ENCODE peak calls at places on chromosomes 5 and 9, in nine cellular contexts. F is memory B cell; J is NCI-H345; P is HTR-8/SVneo; X is activated T-helper 1 cell treated with Interleukin-2 at 50 U/mL for 16 hours; R is left cardiac atrium; Z is activated T-cell treated with anti-CD3 and anti-CD28 coated beads, Interleukin-2, amount 50 U/mL, for 24 hours; G is glomerular endothelial cell; L is hippocampal formation. T is an unnamed sample.

GRCh38 chr9:100087218-100087617 is 11.6 kb downstream of the ERP44 start:
- DNase-seq in F (no peak), J (no peak), P (no peak), X (no peak), R (no peak), Z (no peak), G (no peak), L (no peak), T (no peak)

GRCh38 chr5:78360674-78361225 is 333 bp downstream of the SCAMP1 start:
- DNase-seq in F (peak), J (peak), P (peak), X (peak), R (peak), Z (peak), G (no peak), L (no peak), T (peak)

GRCh38 chr5:137412136-137412535 is 87.0 kb downstream of the SPOCK1 start:
- DNase-seq in F (no peak), J (no peak), P (no peak), X (no peak), R (no peak), Z (no peak), G (no peak), L (no peak), T (no peak)

GRCh38 chr9:92066131-92066530 is 49.1 kb downstream of the SPTLC1 start:
- DNase-seq in F (no peak), J (no peak), P (no peak), X (no peak), R (no peak), Z (no peak), G (no peak), L (no peak), T (no peak)

GRCh38 chr5:126002222-126002897 is 420.8 kb upstream of the GRAMD2B start:
- DNase-seq in F (no peak), J (no peak), P (no peak), X (no peak), R (peak), Z (no peak), G (no peak), L (peak), T (peak)

GRCh38 chr5:93164690-93165089 is 416.3 kb downstream of the NR2F1-AS1 start:
- DNase-seq in F (no peak), J (no peak), P (peak), X (no peak), R (no peak), Z (no peak), G (no peak), L (no peak), T (no peak)

GRCh38 chr9:116156621-116157314 is 3.2 kb downstream of the PAPPA start:
- DNase-seq in F (no peak), J (peak), P (no peak), X (no peak), R (peak), Z (no peak), G (no peak), L (no peak), T (peak)

GRCh38 chr5:157259699-157260098 is 6.2 kb upstream of the CYFIP2 start:
- DNase-seq in F (no peak), J (no peak), P (no peak), X (no peak), R (no peak), Z (no peak), G (no peak), L (no peak), T (no peak)

GRCh38 chr5:3888290-3888689 is 292.7 kb downstream of the IRX1 start:
- DNase-seq in F (no peak), J (no peak), P (no peak), X (no peak), R (no peak), Z (no peak), G (no peak), L (no peak), T (no peak)

GRCh38 chr5:152560508-152561137 is 155.5 kb upstream of the NMUR2 start:
- DNase-seq in F (peak), J (peak), P (peak), X (no peak), R (peak), Z (peak), G (peak), L (peak), T (peak)

GRCh38 chr5:171695804-171696203 is 89.8 kb upstream of the SMIM23 start:
- DNase-seq in F (no peak), J (no peak), P (no peak), X (no peak), R (no peak), Z (no peak), G (no peak), L (no peak), T (no peak)

GRCh38 chr5:172740483-172741205 is 30.4 kb downstream of the DUSP1 start:
- DNase-seq in F (no peak), J (no peak), P (peak), X (no peak), R (peak), Z (no peak), G (no peak), L (no peak), T (peak)

GRCh38 chr5:179328291-179328690 is 17.0 kb downstream of the ADAMTS2 start:
- DNase-seq in F (no peak), J (no peak), P (no peak), X (no peak), R (peak), Z (no peak), G (no peak), L (no peak), T (no peak)

GRCh38 chr5:142926549-142926948 is 156.4 kb downstream of the ARHGAP26 start:
- DNase-seq in F (no peak), J (no peak), P (no peak), X (no peak), R (no peak), Z (no peak), G (no peak), L (no peak), T (no peak)

GRCh38 chr5:72141440-72142271 is 34.4 kb downstream of the MAP1B start:
- DNase-seq in F (no peak), J (no peak), P (peak), X (no peak), R (no peak), Z (no peak), G (peak), L (no peak), T (no peak)

GRCh38 chr9:36939655-36940578 is 94.2 kb downstream of the PAX5 start:
- DNase-seq in F (no peak), J (no peak), P (no peak), X (no peak), R (no peak), Z (no peak), G (no peak), L (no peak), T (no peak)

GRCh38 chr5:14075937-14076336 is 67.2 kb upstream of the TRIO start:
- DNase-seq in F (no peak), J (no peak), P (no peak), X (no peak), R (no peak), Z (no peak), G (no peak), L (no peak), T (no peak)

GRCh38 chr9:133717113-133718031 is 20.8 kb downstream of the SARDH start:
- DNase-seq in F (no peak), J (no peak), P (no peak), X (no peak), R (no peak), Z (no peak), G (no peak), L (no peak), T (peak)

GRCh38 chr9:107227696-107228258 is 55.3 kb upstream of the RAD23B start:
- DNase-seq in F (no peak), J (no peak), P (no peak), X (no peak), R (no peak), Z (no peak), G (no peak), L (no peak), T (no peak)

GRCh38 chr5:155974369-155974768 is 352.6 kb upstream of the SGCD start:
- DNase-seq in F (no peak), J (no peak), P (no peak), X (no peak), R (no peak), Z (no peak), G (no peak), L (no peak), T (no peak)

GRCh38 chr9:23887781-23888180 is 61.7 kb upstream of the ELAVL2 start:
- DNase-seq in F (no peak), J (no peak), P (no peak), X (no peak), R (no peak), Z (no peak), G (no peak), L (no peak), T (no peak)

GRCh38 chr5:10467281-10468198 is 25.9 kb downstream of the ROPN1L start:
- DNase-seq in F (no peak), J (no peak), P (peak), X (no peak), R (no peak), Z (no peak), G (no peak), L (no peak), T (no peak)

GRCh38 chr9:21968331-21969010 is 25.7 kb downstream of the CDKN2A start:
- DNase-seq in F (no peak), J (no peak), P (no peak), X (no peak), R (no peak), Z (no peak), G (no peak), L (no peak), T (no peak)

GRCh38 chr9:69421908-69422801 is 97.1 kb downstream of the ENTREP1 start:
- DNase-seq in F (peak), J (peak), P (peak), X (peak), R (peak), Z (peak), G (peak), L (peak), T (peak)

GRCh38 chr5:16229357-16229940 is 49.9 kb upstream of the MARCHF11 start:
- DNase-seq in F (no peak), J (no peak), P (no peak), X (no peak), R (no peak), Z (no peak), G (no peak), L (no peak), T (no peak)

GRCh38 chr5:102223542-102224444 is 72.3 kb downstream of the SLCO4C1 start:
- DNase-seq in F (peak), J (peak), P (peak), X (no peak), R (no peak), Z (no peak), G (peak), L (no peak), T (no peak)

T was measured in Right ventricle myocardium superior.